ENCODE peak calls at places on chromosome 15, in nine cellular contexts. A is HCT116, W is cardiac muscle cell, L is GM10248, K is GM23338, I is spleen, H is foreskin fibroblast, V is uterus, N is heart left ventricle. B is an unnamed sample.

GRCh38 chr15:38195191-38195901 is 57.3 kb upstream of the SPRED1 start:
- DNase-seq in A (no peak), W (no peak), L (no peak), K (no peak), I (no peak), H (peak; percentile 69), V (no peak), N (no peak), B (no peak)

GRCh38 chr15:98955980-98956723 is 51.4 kb downstream of the PGPEP1L start:
- DNase-seq in A (no peak), W (no peak), L (no peak), K (no peak), I (peak; percentile 81), H (no peak), V (peak; percentile 33), N (no peak), B (peak; percentile 64)

GRCh38 chr15:73965094-73965729 is 26.9 kb downstream of the STOML1 start:
- DNase-seq in A (no peak), W (no peak), L (no peak), K (peak; percentile 44), I (no peak), H (no peak), V (no peak), N (no peak), B (peak; percentile 65)

GRCh38 chr15:92808611-92809063 is 91.5 kb upstream of the CHD2 start:
- DNase-seq in A (no peak), W (peak; percentile 74), L (peak; percentile 42), K (peak; percentile 69), I (peak; percentile 93), H (no peak), V (peak; percentile 63), N (peak; percentile 79), B (no peak)

GRCh38 chr15:69869881-69870465 is 227.7 kb downstream of the TLE3 start:
- DNase-seq in A (no peak), W (peak; percentile 94), L (no peak), K (no peak), I (no peak), H (no peak), V (no peak), N (no peak), B (no peak)

GRCh38 chr15:86590461-86590860 is 510.8 kb downstream of the AGBL1 start:
- DNase-seq in A (no peak), W (no peak), L (no peak), K (peak; percentile 48), I (no peak), H (no peak), V (no peak), N (no peak), B (no peak)

GRCh38 chr15:77810180-77810579 is 177.5 kb upstream of the LINGO1 start:
- DNase-seq in A (no peak), W (peak; percentile 25), L (no peak), K (no peak), I (no peak), H (no peak), V (no peak), N (no peak), B (no peak)

GRCh38 chr15:63023351-63023945 is 19.1 kb upstream of the TPM1 start:
- DNase-seq in A (no peak), W (peak; percentile 54), L (no peak), K (no peak), I (no peak), H (peak; percentile 73), V (no peak), N (no peak), B (no peak)

GRCh38 chr15:36591534-36592411 is 12.3 kb downstream of the CDIN1 start:
- DNase-seq in A (no peak), W (peak; percentile 29), L (no peak), K (no peak), I (no peak), H (no peak), V (peak; percentile 30), N (no peak), B (no peak)

GRCh38 chr15:62164500-62165028 is 521 bp downstream of the C2CD4B start:
- DNase-seq in A (no peak), W (peak; percentile 28), L (no peak), K (peak; percentile 72), I (peak; percentile 76), H (no peak), V (no peak), N (peak; percentile 65), B (no peak)

GRCh38 chr15:95604634-95605036 is 725.9 kb upstream of the NR2F2 start:
- DNase-seq in A (no peak), W (peak; percentile 91), L (no peak), K (no peak), I (no peak), H (peak; percentile 55), V (peak; percentile 57), N (no peak), B (no peak)

GRCh38 chr15:90483640-90484039 is 46.1 kb upstream of the CRTC3 start:
- DNase-seq in A (no peak), W (no peak), L (no peak), K (no peak), I (no peak), H (no peak), V (no peak), N (no peak), B (no peak)
- TF ChIP-seq CTCF in A (no peak), W (no peak), L (no peak), K (no peak), I (no peak), H (no peak), V (no peak), N (no peak), B (no peak)

DNA sequence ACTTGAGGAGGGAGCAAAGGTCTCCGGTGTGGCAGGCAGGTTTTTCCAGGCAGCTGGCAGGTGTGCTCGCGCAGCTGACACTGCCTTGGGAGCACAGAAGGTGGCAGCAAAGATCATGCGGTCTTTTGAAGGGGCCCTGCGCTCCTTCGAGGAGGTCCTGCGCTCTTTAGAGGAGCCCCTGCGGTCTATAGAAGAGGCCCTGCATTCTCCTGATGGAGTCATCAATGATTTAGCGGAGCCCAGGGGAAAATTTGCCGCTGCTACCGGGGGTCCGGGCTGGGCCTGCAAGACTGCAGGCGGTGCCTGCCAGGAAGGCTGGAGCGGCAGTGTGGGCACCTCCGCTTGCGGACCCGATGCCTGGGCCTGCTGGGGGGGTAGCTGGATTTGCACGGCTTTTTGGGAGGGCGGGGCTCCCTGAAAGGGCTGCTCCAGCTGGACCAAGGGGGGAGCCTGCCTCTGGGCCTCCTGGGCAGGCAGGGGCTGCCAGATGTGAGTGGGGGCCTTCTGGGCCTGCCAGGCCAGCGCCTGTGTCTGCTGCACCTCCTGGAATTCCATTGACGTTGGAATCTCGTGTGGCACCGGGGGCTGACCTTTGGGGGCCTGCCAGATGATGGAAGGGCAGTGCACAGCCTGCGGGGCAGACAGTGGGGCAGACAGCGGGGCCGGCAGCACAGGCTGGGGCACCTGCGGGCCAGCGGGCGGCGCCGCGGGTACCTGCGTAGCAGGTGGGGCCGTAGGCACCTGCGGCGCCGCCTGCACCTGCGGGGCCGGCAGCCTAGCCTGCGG is 2.1 kb downstream of the MAGEL2 start:
- DNase-seq in A (no peak), W (no peak), L (no peak), K (peak; percentile 84), I (no peak), H (no peak), V (no peak), N (no peak), B (no peak)
- TF ChIP-seq CTCF in A (no peak), W (no peak), L (no peak), K (peak; percentile 60), I (no peak), H (no peak), V (no peak), N (no peak), B (no peak)

GRCh38 chr15:51558421-51558820 is 64.2 kb downstream of the DMXL2 start:
- DNase-seq in A (no peak), W (no peak), L (no peak), K (no peak), I (no peak), H (no peak), V (no peak), N (no peak), B (no peak)

DNA sequence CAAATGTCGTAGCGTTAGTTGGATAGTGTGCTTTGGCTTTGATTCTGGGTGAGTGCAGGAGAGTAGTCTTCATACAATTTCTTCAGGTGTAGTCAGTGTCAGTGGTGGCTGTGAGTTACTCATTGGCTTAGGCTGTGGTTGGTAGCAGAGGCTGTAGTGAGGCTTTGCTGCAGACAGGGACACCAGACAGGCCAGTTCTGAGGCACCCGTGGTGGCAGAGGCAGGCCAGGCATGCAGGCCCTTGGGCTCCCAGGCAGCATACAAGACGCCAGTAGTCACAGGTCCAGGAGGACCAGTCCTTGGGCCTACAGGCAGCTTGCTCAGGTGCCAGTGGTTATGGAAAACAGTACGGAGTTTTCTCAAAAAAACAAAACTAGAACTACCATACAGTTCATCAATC is 61.3 kb downstream of the DMXL2 start:
- DNase-seq in A (no peak), W (no peak), L (no peak), K (peak; percentile 59), I (no peak), H (no peak), V (no peak), N (no peak), B (no peak)
- TF ChIP-seq CTCF in A (no peak), W (no peak), L (no peak), K (no peak), I (no peak), H (no peak), V (no peak), N (no peak), B (no peak)

GRCh38 chr15:44536962-44537727 is at the start of gene EIF3J:
- DNase-seq in A (peak; percentile 89), W (peak; percentile 99), L (peak; percentile 98), K (peak; percentile 45), I (peak; percentile 99), H (peak; percentile 97), V (peak; percentile 95), N (peak; percentile 97), B (peak; percentile 98)

GRCh38 chr15:44535092-44535491 is 1.9 kb upstream of the EIF3J start:
- DNase-seq in A (no peak), W (no peak), L (no peak), K (no peak), I (no peak), H (no peak), V (no peak), N (no peak), B (no peak)

GRCh38 chr15:44537728-44538240 is 837 bp downstream of the EIF3J start:
- DNase-seq in A (no peak), W (no peak), L (no peak), K (peak; percentile 60), I (no peak), H (no peak), V (no peak), N (no peak), B (no peak)

GRCh38 chr15:44535509-44536297 is 1.2 kb upstream of the EIF3J start:
- DNase-seq in A (no peak), W (no peak), L (peak; percentile 28), K (peak; percentile 53), I (peak; percentile 79), H (peak; percentile 5), V (peak; percentile 28), N (no peak), B (no peak)

DNA sequence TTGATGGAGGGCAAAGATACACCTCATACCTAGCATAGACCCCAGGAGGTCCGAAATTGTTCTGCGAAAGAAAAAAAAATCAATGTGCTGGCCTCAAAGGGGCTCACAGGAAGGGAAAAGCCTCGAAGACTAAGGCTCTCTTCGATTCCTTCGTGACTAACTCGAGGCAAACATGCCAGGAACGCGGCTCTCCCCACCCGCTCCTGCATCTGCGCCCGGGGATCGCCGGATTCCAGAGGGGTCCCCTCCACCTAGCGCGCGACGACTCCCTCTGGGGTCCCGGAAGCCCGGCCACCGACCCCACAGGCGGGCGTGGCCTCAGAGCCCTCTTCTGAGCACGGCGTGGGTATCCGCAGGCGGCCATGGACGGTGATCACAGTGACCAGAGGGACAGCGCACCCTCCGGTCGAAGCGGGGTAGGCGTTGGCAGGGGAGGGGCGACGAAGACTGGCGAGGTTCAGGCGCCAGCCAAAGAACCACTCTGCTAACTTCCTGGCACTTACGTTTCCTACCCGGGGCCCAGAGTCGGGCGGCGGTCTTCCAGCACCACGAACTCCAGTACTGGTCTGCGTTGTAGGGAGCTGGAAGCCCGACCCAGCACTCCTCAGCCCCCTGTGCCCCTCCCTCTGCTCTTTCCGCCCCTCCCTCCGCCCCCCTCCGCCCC is 517 bp upstream of the EIF3J start:
- DNase-seq in A (peak; percentile 64), W (no peak), L (no peak), K (peak; percentile 95), I (peak; percentile 96), H (peak; percentile 82), V (no peak), N (peak; percentile 91), B (peak; percentile 96)
- TF ChIP-seq CTCF in A (peak; percentile 2), W (peak; percentile 48), L (peak; percentile 39), K (peak; percentile 22), I (peak; percentile 37), H (peak; percentile 33), V (peak; percentile 44), N (peak; percentile 38), B (peak; percentile 78)